ENCODE peak calls at places on chromosomes 13 and 19, in eight cellular contexts. Z is nephron progenitor cell; T is AG09309; Q is bronchial epithelial cell; L is cardiac fibroblast; K is mammary epithelial cell; C is CD4-positive, alpha-beta T cell; B is body of pancreas. A is an unnamed sample.

GRCh38 chr19:36573020-36573947 is at the start of gene ZNF529:
- DNase-seq in Z (peak; percentile 89), T (peak; percentile 58), Q (peak; percentile 79), L (peak; percentile 91), K (peak; percentile 87), C (peak; percentile 78), B (peak; percentile 87), A (peak; percentile 81)

GRCh38 chr19:17002455-17002854 is 24.2 kb downstream of the CPAMD8 start:
- DNase-seq in Z (no peak), T (no peak), Q (no peak), L (no peak), K (no peak), C (no peak), B (no peak), A (no peak)

GRCh38 chr13:80052286-80052685 is 288.6 kb downstream of the SPRY2 start:
- DNase-seq in Z (no peak), T (no peak), Q (no peak), L (no peak), K (no peak), C (no peak), B (no peak), A (no peak)

GRCh38 chr19:15280915-15281683 is 48.9 kb upstream of the EPHX3 start:
- DNase-seq in Z (no peak), T (peak; percentile 54), Q (peak; percentile 67), L (peak; percentile 86), K (peak; percentile 72), C (no peak), B (peak; percentile 69), A (no peak)

GRCh38 chr13:68173111-68173510 is 943.0 kb upstream of the PCDH9 start:
- DNase-seq in Z (no peak), T (no peak), Q (peak; percentile 41), L (no peak), K (peak; percentile 54), C (no peak), B (no peak), A (no peak)

GRCh38 chr19:41746593-41747227 is 8.6 kb upstream of the CEACAM6 start:
- DNase-seq in Z (no peak), T (peak; percentile 10), Q (peak; percentile 57), L (peak; percentile 71), K (peak; percentile 26), C (peak; percentile 20), B (peak; percentile 70), A (no peak)

GRCh38 chr19:30671622-30672051 is 299.5 kb downstream of the ZNF536 start:
- DNase-seq in Z (no peak), T (no peak), Q (no peak), L (no peak), K (no peak), C (no peak), B (no peak), A (no peak)

GRCh38 chr13:67383358-67383757 is 153.2 kb upstream of the PCDH9 start:
- DNase-seq in Z (no peak), T (no peak), Q (no peak), L (peak; percentile 79), K (no peak), C (no peak), B (no peak), A (no peak)

GRCh38 chr19:35130761-35131720 is 3.8 kb downstream of the LGI4 start:
- DNase-seq in Z (no peak), T (no peak), Q (no peak), L (no peak), K (no peak), C (no peak), B (no peak), A (no peak)

GRCh38 chr13:72463561-72463960 is 263.9 kb downstream of the MZT1 start:
- DNase-seq in Z (peak; percentile 7), T (no peak), Q (no peak), L (peak; percentile 36), K (no peak), C (no peak), B (no peak), A (no peak)

GRCh38 chr19:55490478-55491436 is 2.5 kb downstream of the SSC5D start:
- DNase-seq in Z (no peak), T (no peak), Q (no peak), L (no peak), K (no peak), C (no peak), B (no peak), A (no peak)

GRCh38 chr13:100534911-100535310 is 53.7 kb downstream of the GGACT start:
- DNase-seq in Z (no peak), T (no peak), Q (no peak), L (no peak), K (no peak), C (no peak), B (peak; percentile 51), A (no peak)

GRCh38 chr13:23743269-23743668 is 145.9 kb downstream of the MIPEP start:
- DNase-seq in Z (no peak), T (no peak), Q (peak; percentile 70), L (no peak), K (peak; percentile 76), C (no peak), B (no peak), A (no peak)

GRCh38 chr13:26425439-26426358 is 131.8 kb upstream of the WASF3 start:
- DNase-seq in Z (no peak), T (no peak), Q (peak; percentile 5), L (peak; percentile 57), K (no peak), C (no peak), B (no peak), A (no peak)

GRCh38 chr13:91383836-91384235 is 14.6 kb upstream of the GPC5 start:
- DNase-seq in Z (no peak), T (no peak), Q (no peak), L (no peak), K (no peak), C (no peak), B (no peak), A (no peak)

GRCh38 chr13:91381371-91381770 is 17.1 kb upstream of the GPC5 start:
- DNase-seq in Z (no peak), T (no peak), Q (peak; percentile 25), L (peak; percentile 32), K (no peak), C (no peak), B (no peak), A (no peak)

GRCh38 chr13:91389186-91389585 is 9.2 kb upstream of the GPC5 start:
- DNase-seq in Z (no peak), T (no peak), Q (peak; percentile 52), L (no peak), K (no peak), C (no peak), B (no peak), A (no peak)

GRCh38 chr13:91384891-91385290 is 13.5 kb upstream of the GPC5 start:
- DNase-seq in Z (no peak), T (no peak), Q (no peak), L (no peak), K (no peak), C (no peak), B (no peak), A (no peak)
- TF ChIP-seq CTCF in Z (no peak), T (no peak), Q (no peak), L (no peak), K (no peak), C (no peak), B (no peak), A (no peak)

DNA sequence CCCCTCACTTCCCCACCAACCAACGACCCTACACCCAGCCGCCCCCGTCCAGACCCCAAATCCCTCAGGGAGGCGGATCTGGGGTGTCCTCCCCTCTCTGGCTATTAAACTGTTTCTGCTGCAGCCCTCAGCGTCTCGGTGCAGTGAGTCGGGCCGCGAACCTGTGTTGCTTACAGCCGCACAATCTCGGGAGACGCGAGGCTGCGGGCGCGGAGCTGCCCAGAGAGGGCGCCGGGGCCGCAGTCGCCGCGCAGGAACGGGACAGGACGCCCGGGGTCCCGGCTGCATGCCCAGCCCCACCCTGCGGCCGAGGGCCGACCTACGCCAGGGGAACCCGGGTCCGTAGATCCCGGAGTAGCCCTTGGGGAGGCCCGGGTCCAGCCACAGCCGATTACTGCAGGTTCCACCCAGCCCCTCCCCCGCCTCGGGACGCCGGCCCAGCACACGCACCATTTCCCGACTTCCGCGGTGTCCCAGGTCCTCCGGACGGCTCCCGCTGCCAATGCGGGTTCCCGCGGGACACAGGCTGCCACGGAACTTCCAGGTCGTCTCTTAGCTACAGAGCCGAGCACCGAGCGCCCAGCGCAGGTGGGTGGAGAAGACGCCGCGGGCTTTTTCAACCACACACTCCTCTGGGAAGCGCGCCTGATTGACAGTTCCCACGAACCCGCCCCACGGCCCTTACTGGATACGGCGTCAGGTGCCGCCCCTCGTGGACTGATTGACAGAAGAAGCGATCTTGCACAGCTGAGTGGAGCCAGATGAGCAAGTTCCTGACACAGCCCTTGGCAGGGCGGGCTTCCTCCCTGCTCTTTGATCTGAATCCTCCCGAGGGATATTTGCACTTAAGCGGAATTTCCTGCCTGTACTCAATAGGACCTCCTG is at the start of gene ZNF799:
- DNase-seq in Z (peak; percentile 90), T (peak; percentile 80), Q (peak; percentile 95), L (peak; percentile 99), K (peak; percentile 98), C (peak; percentile 77), B (peak; percentile 96), A (peak; percentile 46)
- TF ChIP-seq CTCF in Z (no peak), T (no peak), Q (peak; percentile 6), L (no peak), K (no peak), C (no peak), B (no peak), A (no peak)

DNA sequence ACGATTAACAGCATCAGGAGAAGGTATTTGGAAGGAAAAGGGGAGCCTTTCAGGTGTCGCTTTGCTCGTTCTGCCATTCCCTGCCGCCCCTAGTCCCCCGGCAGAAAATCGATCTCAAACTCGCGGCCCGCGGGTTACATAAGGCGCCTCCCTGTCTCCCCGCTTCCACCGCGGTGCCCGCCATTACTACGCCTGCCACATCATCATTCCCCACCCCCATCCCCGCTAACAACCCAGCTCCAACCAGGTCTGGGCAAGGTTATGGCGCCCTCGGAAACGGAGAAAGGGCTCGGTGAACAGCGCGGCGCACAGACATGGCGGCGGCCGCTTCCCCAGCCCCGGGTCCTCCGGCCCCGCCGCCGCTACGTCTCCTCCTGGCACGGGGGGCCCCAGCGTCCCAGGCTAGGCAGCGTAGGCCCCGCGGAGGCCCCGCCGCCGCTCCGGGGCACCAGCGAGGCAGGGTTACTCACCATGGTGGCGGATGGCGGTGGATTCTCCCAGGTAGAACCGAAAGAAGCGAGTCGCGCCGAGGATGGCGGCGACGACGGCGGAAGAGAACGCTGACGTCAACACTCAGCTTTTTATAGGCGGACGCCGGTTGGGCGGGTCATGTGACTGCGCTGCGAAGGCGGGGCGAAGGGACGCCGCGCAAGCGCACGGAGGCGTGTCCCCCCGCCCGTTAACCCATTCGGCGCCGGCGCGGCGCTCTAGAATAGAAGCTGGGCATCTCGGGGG is at the start of gene EEF2:
- DNase-seq in Z (peak; percentile 94), T (peak; percentile 68), Q (peak; percentile 49), L (peak; percentile 91), K (peak; percentile 79), C (peak; percentile 89), B (peak; percentile 93), A (peak; percentile 98)
- TF ChIP-seq CTCF in Z (no peak), T (no peak), Q (no peak), L (no peak), K (no peak), C (no peak), B (no peak), A (no peak)

DNA sequence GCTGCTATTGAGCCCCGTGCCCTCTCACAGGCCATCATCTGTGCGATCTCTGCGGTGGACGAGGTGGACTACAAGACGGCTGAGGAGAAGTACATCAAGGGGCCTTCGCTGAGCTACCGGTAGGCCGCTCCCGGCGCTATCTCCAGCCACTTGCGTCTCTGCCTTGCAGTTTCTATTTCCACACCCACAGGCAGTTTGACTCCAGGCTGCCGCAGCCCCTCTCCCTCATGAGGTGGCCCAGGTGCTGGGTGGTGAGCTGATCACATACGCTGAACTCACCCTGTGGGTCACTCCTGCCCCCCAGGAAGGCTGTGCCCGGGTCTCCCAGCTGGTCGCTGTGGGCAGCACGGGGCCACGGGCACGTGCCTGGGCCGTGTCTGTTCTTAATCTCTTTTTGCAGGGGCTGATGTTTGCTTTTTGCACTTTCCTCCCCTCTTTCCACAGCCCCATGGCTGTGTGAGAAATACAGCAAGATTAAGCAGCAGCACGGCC is 10.6 kb upstream of the NDUFS7 start:
- DNase-seq in Z (no peak), T (no peak), Q (no peak), L (no peak), K (no peak), C (no peak), B (no peak), A (no peak)
- TF ChIP-seq CTCF in Z (no peak), T (no peak), Q (no peak), L (no peak), K (no peak), C (no peak), B (no peak), A (no peak)

A was measured in D721Med.